ENCODE peak calls at places on chromosomes 4 and X, in four cellular contexts. X is left ventricle myocardium inferior; D is activated CD4-positive, alpha-beta T cell treated with anti-CD3 and anti-CD28 coated beads, Interleukin-2, amount 50 U/mL, for 48 hours; G is CD8-positive, alpha-beta T cell. R is an unnamed sample.
A peak's percentile ranks its signal among the peaks of the same experiment; 100 is the strongest.

GRCh38 chr4:26342328-26343040 is 21.7 kb downstream of the RBPJ start:
- DNase-seq in X (no peak), D (no peak), G (no peak), R (no peak)

GRCh38 chrX:81294101-81294500 is 92.2 kb downstream of the SH3BGRL start:
- DNase-seq in X (no peak), D (no peak), G (no peak), R (no peak)

GRCh38 chr4:87679449-87680169 is 29.5 kb downstream of the DMP1 start:
- DNase-seq in X (peak; percentile 36), D (peak; percentile 27), G (no peak), R (no peak)

GRCh38 chrX:24024819-24025740 is 1.9 kb downstream of the KLHL15 start:
- DNase-seq in X (peak; percentile 90), D (peak; percentile 80), G (peak; percentile 62), R (peak; percentile 70)

GRCh38 chrX:55220119-55220794 is at the start of gene PAGE5:
- DNase-seq in X (no peak), D (no peak), G (no peak), R (no peak)

GRCh38 chrX:24178441-24178840 is 28.9 kb downstream of the ZFX start:
- DNase-seq in X (no peak), D (no peak), G (no peak), R (no peak)

GRCh38 chrX:13489451-13489850 is 80.0 kb upstream of the EGFL6 start:
- DNase-seq in X (peak; percentile 48), D (no peak), G (no peak), R (no peak)

GRCh38 chr4:1631136-1631535 is 53.0 kb downstream of the FAM53A start:
- DNase-seq in X (no peak), D (no peak), G (no peak), R (no peak)

GRCh38 chr4:110637408-110638131 is 14.7 kb upstream of the PITX2 start:
- DNase-seq in X (no peak), D (no peak), G (no peak), R (no peak)

GRCh38 chrX:53253293-53254020 is 27.9 kb downstream of the IQSEC2 start:
- DNase-seq in X (no peak), D (no peak), G (no peak), R (no peak)

GRCh38 chrX:124736553-124737240 is 390.3 kb downstream of the SH2D1A start:
- DNase-seq in X (no peak), D (peak; percentile 19), G (peak; percentile 18), R (no peak)

GRCh38 chr4:154304679-154305078 is 186.9 kb downstream of the DCHS2 start:
- DNase-seq in X (no peak), D (no peak), G (no peak), R (no peak)

GRCh38 chr4:906311-907102 is 25.6 kb downstream of the GAK start:
- DNase-seq in X (no peak), D (no peak), G (no peak), R (no peak)

GRCh38 chr4:31674313-31674947 is 954.3 kb downstream of the PCDH7 start:
- DNase-seq in X (no peak), D (no peak), G (no peak), R (no peak)

GRCh38 chr4:159434496-159435241 is 331.8 kb downstream of the RAPGEF2 start:
- DNase-seq in X (no peak), D (no peak), G (no peak), R (no peak)

GRCh38 chr4:151193414-151193813 is 83.5 kb upstream of the PRSS48 start:
- DNase-seq in X (no peak), D (no peak), G (no peak), R (no peak)

R was measured in activated B cell treated with CpG ODN at 0.5 μM for 24 hours.